ENCODE peak calls at places on chromosomes 5 and 9, in six cellular contexts. Y, G, N, I, V and J are unnamed samples. For H3K4me1, the result is how much of the 10 kb centered on the place peaks cover.

GRCh38 chr9:125189361-125190289 is at the start of gene PPP6C:
- DNase-seq in V (peak), I (peak), G (peak), Y (peak), N (peak), J (peak)

GRCh38 chr5:82676663-82677062 is 398.5 kb upstream of the RPS23 start:
- DNase-seq in N (no peak), G (no peak), Y (no peak), V (no peak), I (no peak), J (no peak)

GRCh38 chr5:151480859-151481258 is 33.5 kb downstream of the SLC36A1 start:
- DNase-seq in V (no peak), N (peak), I (peak), Y (no peak), G (no peak), J (peak)

GRCh38 chr9:99680191-99680590 is 141.5 kb upstream of the NR4A3 start:
- DNase-seq in G (no peak), I (no peak), N (no peak), V (no peak), Y (no peak), J (no peak)

GRCh38 chr9:36770025-36770424 is 197.3 kb downstream of the MELK start:
- DNase-seq in I (no peak), G (no peak), V (no peak), Y (no peak), N (no peak), J (no peak)

GRCh38 chr5:128062172-128062746 is 21.3 kb upstream of the SLC12A2 start:
- DNase-seq in I (no peak), N (no peak), Y (no peak), G (no peak), V (no peak), J (no peak)

GRCh38 chr5:100872409-100873190 is 30.5 kb downstream of the ST8SIA4 start:
- DNase-seq in N (no peak), V (no peak), G (no peak), I (no peak), Y (no peak), J (no peak)

GRCh38 chr5:109566361-109566760 is 123.4 kb upstream of the MAN2A1 start:
- DNase-seq in I (no peak), G (no peak), V (no peak), Y (no peak), N (no peak), J (no peak)

GRCh38 chr5:160263326-160263850 is 34.1 kb downstream of the FABP6 start:
- DNase-seq in I (no peak), N (no peak), G (no peak), V (no peak), Y (no peak), J (no peak)

GRCh38 chr9:715743-716400 is 125.6 kb upstream of the DMRT1 start:
- DNase-seq in N (no peak), G (no peak), I (no peak), Y (no peak), V (no peak), J (no peak)

GRCh38 chr9:123373941-123374340 is 17.9 kb downstream of the CRB2 start:
- DNase-seq in N (peak), Y (no peak), V (no peak), G (no peak), I (no peak), J (peak)

GRCh38 chr5:31921852-31922305 is 252.2 kb downstream of the GOLPH3 start:
- DNase-seq in N (peak), Y (no peak), V (no peak), G (no peak), I (no peak), J (no peak)

GRCh38 chr9:92763721-92764380 is 782 bp downstream of the BICD2 start:
- DNase-seq in V (peak), G (peak), I (peak), Y (no peak), N (no peak), J (peak)

GRCh38 chr5:53856491-53856890 is 296.1 kb downstream of the NDUFS4 start:
- DNase-seq in G (no peak), Y (no peak), I (no peak), N (no peak), V (no peak), J (no peak)

GRCh38 chr5:32232441-32233219 is 58.5 kb upstream of the GOLPH3 start:
- DNase-seq in N (peak), V (peak), I (peak), Y (peak), G (peak), J (peak)

GRCh38 chr5:176768174-176768970 is 42.0 kb upstream of the UNC5A start:
- DNase-seq in N (no peak), V (no peak), Y (no peak), I (no peak), G (no peak), J (peak)

GRCh38 chr5:50889790-50890189 is 223.4 kb downstream of the PARP8 start:
- DNase-seq in Y (no peak), V (no peak), G (no peak), I (no peak), N (no peak), J (no peak)

GRCh38 chr9:70491798-70492736 is 77.6 kb upstream of the KLF9 start:
- DNase-seq in N (no peak), G (no peak), V (no peak), I (no peak), Y (no peak), J (no peak)

GRCh38 chr5:125582358-125582757 is 835.9 kb upstream of the ZNF608 start:
- DNase-seq in Y (no peak), V (no peak), N (no peak), I (no peak), G (no peak), J (no peak)

GRCh38 chr5:177484902-177485549 is 11.6 kb upstream of the DBN1 start:
- DNase-seq in V (no peak), G (no peak), I (no peak), N (no peak), Y (no peak), J (peak)

GRCh38 chr9:22975921-22976320 is 529.3 kb downstream of the DMRTA1 start:
- DNase-seq in N (no peak), G (no peak), Y (no peak), I (no peak), V (no peak), J (no peak)

GRCh38 chr5:53008751-53009150 is 19.6 kb downstream of the ITGA2 start:
- DNase-seq in G (no peak), N (no peak), I (no peak), V (no peak), Y (peak), J (no peak)

GRCh38 chr9:107486674-107487520 is 2.7 kb downstream of the KLF4 start:
- DNase-seq in G (no peak), V (peak), N (peak), Y (no peak), I (peak), J (peak)

GRCh38 chr5:140181525-140181924 is 6.5 kb downstream of the CYSTM1 start:
- DNase-seq in N (no peak), V (no peak), I (no peak), Y (no peak), G (no peak), J (no peak)

GRCh38 chr5:134240421-134240962 is 14.6 kb upstream of the PPP2CA start:
- DNase-seq in I (no peak), G (no peak), N (no peak), V (no peak), Y (no peak), J (peak)

GRCh38 chr5:15737036-15737821 is 237.2 kb downstream of the FBXL7 start:
- DNase-seq in N (no peak), I (no peak), G (no peak), V (no peak), Y (no peak), J (no peak)

GRCh38 chr9:81999806-82000205 is 11.2 kb downstream of the SPATA31D1 start:
- DNase-seq in V (no peak), N (no peak), Y (no peak), I (no peak), G (no peak), J (no peak)

GRCh38 chr5:161311141-161311708 is 235.3 kb downstream of the GABRB2 start:
- DNase-seq in Y (no peak), V (no peak), G (no peak), N (no peak), I (no peak), J (no peak)

GRCh38 chr9:129885018-129885669 is 49.9 kb downstream of the USP20 start:
- DNase-seq in Y (no peak), I (peak), N (no peak), V (peak), G (no peak), J (peak)

GRCh38 chr9:21830589-21830988 is 28.2 kb downstream of the MTAP start:
- DNase-seq in Y (peak), V (no peak), G (no peak), I (no peak), N (no peak), J (no peak)

GRCh38 chr9:23232831-23233230 is 593.2 kb downstream of the ELAVL2 start:
- DNase-seq in Y (no peak), N (peak), I (no peak), V (no peak), G (no peak), J (peak)

GRCh38 chr5:110346893-110347358 is 379.5 kb downstream of the TMEM232 start:
- DNase-seq in G (no peak), V (no peak), I (no peak), N (no peak), Y (no peak), J (no peak)

GRCh38 chr5:178895615-178896571 is at the start of gene ZFP2:
- DNase-seq in G (peak), Y (peak), I (peak), V (peak), N (peak), J (peak)

GRCh38 chr5:1801061-1801953 is at the start of gene NDUFS6:
- DNase-seq in N (peak), V (peak), I (peak), G (peak), Y (peak), J (peak)

GRCh38 chr5:67115238-67115637 is 81.4 kb downstream of the CD180 start:
- DNase-seq in G (no peak), N (no peak), V (no peak), Y (no peak), I (no peak), J (no peak)

DNA sequence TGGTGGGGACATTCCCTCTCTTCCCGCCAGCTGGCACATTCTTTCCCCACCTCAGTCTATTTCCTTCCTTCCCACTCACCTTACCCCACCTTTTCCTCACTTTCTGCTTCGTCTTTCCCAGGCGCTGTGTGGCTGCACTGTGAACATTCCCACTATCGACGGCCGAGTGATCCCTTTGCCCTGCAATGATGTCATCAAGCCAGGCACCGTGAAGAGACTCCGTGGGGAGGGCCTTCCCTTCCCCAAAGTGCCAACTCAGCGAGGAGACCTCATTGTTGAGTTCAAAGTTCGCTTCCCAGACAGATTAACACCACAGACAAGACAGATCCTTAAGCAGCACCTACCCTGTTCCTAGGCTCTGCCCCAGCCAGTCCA is 7.3 kb downstream of the DNAJB5 start:
- DNase-seq in I (no peak), N (no peak), Y (no peak), G (no peak), V (no peak), J (no peak)
- H3K4me1 ChIP-seq in I (half or more), N (under half), Y (under half), G (under half), V (under half), J (under half)

GRCh38 chr9:133508046-133508445 is 16.7 kb downstream of the MYMK start:
- DNase-seq in N (no peak), V (no peak), I (no peak), Y (no peak), G (no peak), J (no peak)

GRCh38 chr9:133506653-133507038 is 18.1 kb downstream of the MYMK start:
- DNase-seq in V (peak), N (no peak), I (peak), Y (no peak), G (no peak), J (no peak)

GRCh38 chr9:133507246-133507965 is 17.4 kb downstream of the MYMK start:
- DNase-seq in N (no peak), V (no peak), G (no peak), Y (no peak), I (peak), J (no peak)

GRCh38 chr9:133505186-133505830 is 19.5 kb downstream of the MYMK start:
- DNase-seq in Y (no peak), N (no peak), G (no peak), V (no peak), I (peak), J (no peak)

DNA sequence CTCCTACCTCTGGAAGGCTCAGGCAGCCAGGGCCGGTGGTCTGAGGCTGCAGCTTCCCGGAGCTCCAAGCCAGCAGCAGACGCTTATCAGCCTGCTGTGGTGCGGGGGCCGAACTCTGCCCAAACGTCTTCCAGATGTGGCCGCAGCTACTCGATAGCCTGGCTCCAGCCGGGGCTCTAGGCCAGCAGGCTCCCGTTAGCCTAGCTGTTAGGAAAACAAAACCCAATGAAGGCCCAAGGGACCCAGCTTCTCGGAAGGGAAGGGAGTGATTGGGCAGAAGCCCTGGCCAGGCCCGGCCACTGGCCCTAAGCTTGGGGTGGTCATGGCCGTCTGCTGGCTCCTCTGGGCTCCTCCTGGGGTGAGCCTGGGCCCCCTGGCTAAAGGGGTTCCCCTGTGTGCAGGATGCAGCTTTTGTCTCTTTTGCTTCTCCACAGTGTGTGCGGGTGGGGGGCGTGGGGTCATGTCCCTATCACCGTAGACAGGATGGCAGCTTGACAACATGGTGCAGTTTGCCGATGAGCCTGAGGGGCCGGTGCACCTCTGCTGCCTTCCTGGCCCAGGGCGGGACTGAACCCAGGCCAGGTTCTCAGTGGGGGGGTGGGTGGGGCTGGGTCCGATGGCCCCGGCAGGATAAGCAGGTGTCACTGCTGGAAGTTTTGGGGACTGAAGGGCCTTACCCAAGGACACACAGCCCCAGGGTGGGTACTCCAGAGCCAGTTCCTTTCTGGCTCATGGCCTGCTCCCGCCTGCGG is 18.7 kb downstream of the MYMK start:
- DNase-seq in V (peak), N (no peak), G (no peak), I (peak), Y (no peak), J (no peak)
- H3K4me3 ChIP-seq in V (no peak), N (no peak), G (no peak), I (no peak), Y (no peak), J (no peak)

GRCh38 chr9:114371343-114371985 is 16.3 kb downstream of the AKNA start:
- DNase-seq in I (no peak), N (no peak), V (no peak), Y (no peak), G (no peak), J (no peak)

GRCh38 chr9:114370251-114370984 is 17.4 kb downstream of the AKNA start:
- DNase-seq in I (no peak), V (no peak), Y (no peak), G (no peak), N (peak), J (peak)

GRCh38 chr9:114372971-114373591 is 14.7 kb downstream of the AKNA start:
- DNase-seq in I (peak), V (peak), N (no peak), Y (no peak), G (peak), J (no peak)

GRCh38 chr9:114370985-114371335 is 16.8 kb downstream of the AKNA start:
- DNase-seq in I (no peak), G (no peak), V (no peak), N (no peak), Y (no peak), J (peak)

GRCh38 chr9:114371986-114372917 is 15.5 kb downstream of the AKNA start:
- DNase-seq in G (peak), N (peak), V (no peak), Y (no peak), I (no peak), J (no peak)
- H3K4me1 ChIP-seq in G (half or more), N (under half), V (under half), Y (under half), I (under half), J (under half)

GRCh38 chr9:38047301-38048251 is 21.5 kb downstream of the SHB start:
- DNase-seq in G (no peak), N (peak), V (peak), Y (peak), I (peak), J (peak)

GRCh38 chr9:38044706-38045105 is 24.3 kb downstream of the SHB start:
- DNase-seq in Y (no peak), N (no peak), V (no peak), I (no peak), G (no peak), J (no peak)

GRCh38 chr9:38043931-38044623 is 24.9 kb downstream of the SHB start:
- DNase-seq in G (no peak), Y (no peak), V (no peak), N (no peak), I (no peak), J (no peak)

GRCh38 chr9:38048319-38048969 is 20.6 kb downstream of the SHB start:
- DNase-seq in V (no peak), G (no peak), N (no peak), Y (no peak), I (peak), J (no peak)

DNA sequence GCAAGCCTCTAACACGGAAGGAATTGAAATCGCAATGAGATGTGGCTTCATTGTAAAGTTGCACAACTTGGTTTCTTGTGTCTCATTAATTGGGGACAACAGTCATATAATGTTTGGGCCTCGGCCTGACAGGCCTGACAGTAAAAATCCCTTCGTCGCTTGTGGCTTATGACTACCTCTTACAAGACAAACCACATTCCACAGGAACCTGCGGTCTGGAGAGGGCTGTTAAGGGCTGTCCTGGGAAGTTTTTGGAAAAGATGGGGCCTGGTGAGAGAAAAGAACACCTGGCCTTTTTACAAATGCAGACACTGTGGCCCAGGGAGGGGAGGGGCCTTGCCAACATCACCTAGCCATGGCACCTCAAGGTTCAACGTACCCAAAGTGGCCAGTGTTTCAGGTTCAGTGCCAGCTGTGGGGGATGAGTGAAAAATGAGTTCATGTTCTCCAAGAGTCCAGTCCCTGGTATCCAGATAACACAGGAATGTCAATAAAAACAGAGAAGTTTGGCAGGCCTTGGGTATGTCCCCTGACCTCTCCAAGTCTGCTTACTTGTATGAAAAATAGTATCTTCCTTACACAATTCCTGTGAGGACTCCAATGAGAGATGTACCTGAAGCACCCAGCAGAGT is 22.2 kb downstream of the SHB start:
- DNase-seq in V (no peak), I (no peak), N (peak), G (no peak), Y (no peak), J (no peak)
- H3K4me3 ChIP-seq in V (no peak), I (no peak), N (no peak), G (no peak), Y (peak), J (peak)

DNA sequence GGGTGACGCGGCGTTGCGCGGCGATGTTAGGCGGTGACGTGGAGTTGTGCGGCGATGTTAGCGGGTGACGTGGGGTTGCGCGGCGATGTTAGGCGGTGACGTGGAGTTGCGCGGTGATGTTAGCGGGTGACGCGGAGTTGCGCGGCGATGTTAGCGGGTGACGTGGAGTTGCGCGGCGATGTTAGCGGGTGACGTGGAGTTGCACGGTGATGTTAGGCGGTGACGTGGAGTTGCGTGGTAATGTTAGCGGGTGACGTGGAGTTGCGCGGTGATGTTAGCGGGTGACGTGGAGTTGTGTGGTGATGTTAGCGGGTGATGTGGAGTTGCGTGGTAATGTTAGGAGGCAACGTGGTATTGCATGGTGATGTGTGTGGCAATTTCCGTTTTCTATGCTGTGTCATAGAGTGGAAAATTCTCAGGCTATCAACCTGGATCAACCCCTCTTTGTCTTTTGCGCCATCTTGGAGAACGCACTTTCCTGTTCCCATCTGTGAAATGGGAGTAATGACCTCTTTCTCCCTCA is 76.0 kb downstream of the ANKRD33B start:
- DNase-seq in G (no peak), V (no peak), Y (no peak), I (no peak), N (no peak), J (no peak)
- H3K4me1 ChIP-seq in G (under half), V (under half), Y (under half), I (under half), N (under half), J (under half)